ENCODE peak calls at places on chromosome 17, in seven cellular contexts. N, S, W, H, B, U and Q are unnamed samples.
A peak's percentile ranks its signal among the peaks of the same experiment; 100 is the strongest.

GRCh38 chr17:30545024-30545423 is 67.8 kb downstream of the GOSR1 start:
- DNase-seq in N (no peak), S (no peak), W (no peak), H (no peak), B (peak; percentile 50), U (no peak), Q (no peak)

GRCh38 chr17:51888823-51889222 is 269.7 kb downstream of the CA10 start:
- DNase-seq in N (no peak), S (no peak), W (no peak), H (no peak), B (no peak), U (no peak), Q (no peak)

GRCh38 chr17:16442141-16442540 is 26.8 kb downstream of the TRPV2 start:
- DNase-seq in N (no peak), S (no peak), W (no peak), H (no peak), B (peak; percentile 99), U (no peak), Q (no peak)

GRCh38 chr17:6435968-6436367 is 1.0 kb upstream of the AIPL1 start:
- DNase-seq in N (peak; percentile 67), S (peak; percentile 54), W (no peak), H (peak; percentile 59), B (peak; percentile 63), U (peak; percentile 14), Q (no peak)

GRCh38 chr17:40173091-40173777 is 4.0 kb upstream of the RAPGEFL1 start:
- DNase-seq in N (no peak), S (no peak), W (no peak), H (no peak), B (no peak), U (no peak), Q (no peak)

GRCh38 chr17:39191750-39192510 is 5.5 kb downstream of the CACNB1 start:
- DNase-seq in N (no peak), S (no peak), W (no peak), H (no peak), B (no peak), U (no peak), Q (no peak)

GRCh38 chr17:50943575-50943933 is 77.4 kb upstream of the TOB1 start:
- DNase-seq in N (peak; percentile 59), S (no peak), W (peak; percentile 70), H (no peak), B (no peak), U (no peak), Q (peak; percentile 6)

GRCh38 chr17:50686494-50687199 is 21.1 kb downstream of the ANKRD40 start:
- DNase-seq in N (peak; percentile 89), S (peak; percentile 75), W (no peak), H (no peak), B (no peak), U (no peak), Q (no peak)

GRCh38 chr17:49630113-49630900 is 47.6 kb downstream of the SPOP start:
- DNase-seq in N (no peak), S (no peak), W (no peak), H (no peak), B (no peak), U (no peak), Q (no peak)

GRCh38 chr17:73189417-73190099 is 3.3 kb upstream of the COG1 start:
- DNase-seq in N (no peak), S (peak; percentile 55), W (no peak), H (no peak), B (peak; percentile 61), U (no peak), Q (peak; percentile 47)

GRCh38 chr17:70166571-70166970 is 2.8 kb upstream of the KCNJ2 start:
- DNase-seq in N (no peak), S (no peak), W (no peak), H (no peak), B (no peak), U (no peak), Q (no peak)

GRCh38 chr17:83200231-83200699 is 120.9 kb downstream of the METRNL start:
- DNase-seq in N (peak; percentile 70), S (peak; percentile 71), W (peak; percentile 96), H (no peak), B (peak; percentile 88), U (no peak), Q (no peak)

GRCh38 chr17:81094744-81095607 is 60.0 kb downstream of the BAIAP2 start:
- DNase-seq in N (peak; percentile 78), S (peak; percentile 99), W (peak; percentile 97), H (peak; percentile 87), B (peak; percentile 92), U (no peak), Q (peak; percentile 96)

GRCh38 chr17:7130626-7131467 is 16.2 kb upstream of the ASGR2 start:
- DNase-seq in N (no peak), S (no peak), W (no peak), H (no peak), B (no peak), U (no peak), Q (no peak)

GRCh38 chr17:2709173-2709661 is 2.3 kb downstream of the CLUH start:
- DNase-seq in N (peak; percentile 81), S (no peak), W (peak; percentile 91), H (no peak), B (peak; percentile 65), U (no peak), Q (no peak)

GRCh38 chr17:29972277-29972676 is 30.8 kb downstream of the EFCAB5 start:
- DNase-seq in N (no peak), S (no peak), W (no peak), H (no peak), B (no peak), U (no peak), Q (no peak)

GRCh38 chr17:69773081-69773480 is 301.9 kb upstream of the KCNJ16 start:
- DNase-seq in N (no peak), S (no peak), W (no peak), H (no peak), B (no peak), U (no peak), Q (no peak)

GRCh38 chr17:51064061-51064735 is 56.5 kb downstream of the SPAG9 start:
- DNase-seq in N (no peak), S (no peak), W (no peak), H (no peak), B (peak; percentile 19), U (no peak), Q (no peak)

GRCh38 chr17:48024149-48025039 is 13.2 kb downstream of the COPZ2 start:
- DNase-seq in N (peak; percentile 58), S (no peak), W (peak; percentile 89), H (no peak), B (peak; percentile 63), U (no peak), Q (no peak)

GRCh38 chr17:44932096-44932495 is 15.5 kb downstream of the KIF18B start:
- DNase-seq in N (no peak), S (no peak), W (no peak), H (no peak), B (no peak), U (no peak), Q (peak; percentile 5)

GRCh38 chr17:76048711-76049110 is 21.6 kb upstream of the EVPL start:
- DNase-seq in N (no peak), S (no peak), W (no peak), H (no peak), B (no peak), U (no peak), Q (no peak)

GRCh38 chr17:31834448-31834847 is 24.6 kb downstream of the COPRS start:
- DNase-seq in N (no peak), S (no peak), W (no peak), H (no peak), B (peak; percentile 59), U (no peak), Q (no peak)

GRCh38 chr17:31838641-31839225 is 20.3 kb downstream of the COPRS start:
- DNase-seq in N (no peak), S (peak; percentile 16), W (no peak), H (no peak), B (no peak), U (no peak), Q (no peak)

GRCh38 chr17:31830971-31831755 is 27.9 kb downstream of the COPRS start:
- DNase-seq in N (no peak), S (peak; percentile 18), W (no peak), H (no peak), B (peak; percentile 31), U (no peak), Q (no peak)

GRCh38 chr17:31832748-31833147 is 26.3 kb downstream of the COPRS start:
- DNase-seq in N (no peak), S (no peak), W (no peak), H (no peak), B (no peak), U (no peak), Q (no peak)

GRCh38 chr17:31835984-31836383 is 23.1 kb downstream of the COPRS start:
- DNase-seq in N (no peak), S (no peak), W (no peak), H (no peak), B (no peak), U (no peak), Q (no peak)
- TF ChIP-seq CTCF in N (no peak), S (no peak), W (no peak), H (no peak), B (no peak), U (no peak), Q (no peak)

GRCh38 chr17:34443832-34444469 is 80.9 kb upstream of the CCL1 start:
- DNase-seq in N (no peak), S (no peak), W (no peak), H (no peak), B (peak; percentile 45), U (no peak), Q (no peak)
- TF ChIP-seq CTCF in N (peak; percentile 21), S (no peak), W (no peak), H (no peak), B (peak; percentile 58), U (no peak), Q (peak; percentile 39)

GRCh38 chr17:1203111-1203966 is 23.6 kb upstream of the ABR start:
- DNase-seq in N (peak; percentile 62), S (peak; percentile 42), W (peak; percentile 94), H (peak; percentile 30), B (no peak), U (no peak), Q (no peak)
- TF ChIP-seq CTCF in N (no peak), S (no peak), W (no peak), H (no peak), B (no peak), U (no peak), Q (no peak)

GRCh38 chr17:79799538-79800324 is 2.9 kb upstream of the CBX8 start:
- DNase-seq in N (no peak), S (no peak), W (no peak), H (no peak), B (peak; percentile 82), U (no peak), Q (no peak)

GRCh38 chr17:79800325-79801155 is 3.7 kb upstream of the CBX8 start:
- DNase-seq in N (no peak), S (peak; percentile 47), W (no peak), H (no peak), B (peak; percentile 77), U (no peak), Q (no peak)

GRCh38 chr17:79802736-79803420 is 6.0 kb upstream of the CBX8 start:
- DNase-seq in N (no peak), S (no peak), W (no peak), H (no peak), B (no peak), U (no peak), Q (no peak)

GRCh38 chr17:79802039-79802735 is 5.3 kb upstream of the CBX8 start:
- DNase-seq in N (no peak), S (no peak), W (no peak), H (no peak), B (no peak), U (no peak), Q (no peak)

GRCh38 chr17:79801156-79802038 is 4.5 kb upstream of the CBX8 start:
- DNase-seq in N (peak; percentile 68), S (no peak), W (no peak), H (no peak), B (peak; percentile 71), U (no peak), Q (no peak)
- TF ChIP-seq CTCF in N (no peak), S (no peak), W (no peak), H (no peak), B (no peak), U (no peak), Q (no peak)